ENCODE peak calls at places on chromosomes 3 and 15, in four cellular contexts. One of them, this sample, is unnamed.

GRCh38 chr3:143883151-143883550 is 34.9 kb upstream of the SLC9A9 start:
- DNase-seq in small intestine: no peak
- DNase-seq in OCI-LY7: no peak
- DNase-seq in uterus: no peak
- DNase-seq in this sample: no peak

GRCh38 chr3:152826476-152826875 is 8.5 kb upstream of the P2RY1 start:
- DNase-seq in small intestine: no peak
- DNase-seq in OCI-LY7: no peak
- DNase-seq in uterus: no peak
- DNase-seq in this sample: no peak

GRCh38 chr3:6532101-6532500 is 328.8 kb upstream of the GRM7 start:
- DNase-seq in small intestine: no peak
- DNase-seq in OCI-LY7: no peak
- DNase-seq in uterus: no peak
- DNase-seq in this sample: no peak

GRCh38 chr15:94230436-94230885 is 900 bp upstream of the MCTP2 start:
- DNase-seq in small intestine: no peak
- DNase-seq in OCI-LY7: no peak
- DNase-seq in uterus: no peak
- DNase-seq in this sample: no peak

GRCh38 chr15:44193651-44194396 is 1.2 kb downstream of the FRMD5 start:
- DNase-seq in small intestine: peak
- DNase-seq in OCI-LY7: no peak
- DNase-seq in uterus: no peak
- DNase-seq in this sample: no peak

GRCh38 chr3:39869890-39870289 is 60.5 kb downstream of the MYRIP start:
- DNase-seq in small intestine: no peak
- DNase-seq in OCI-LY7: no peak
- DNase-seq in uterus: no peak
- DNase-seq in this sample: no peak

GRCh38 chr3:64664397-64664796 is 23.4 kb downstream of the ADAMTS9 start:
- DNase-seq in small intestine: no peak
- DNase-seq in OCI-LY7: no peak
- DNase-seq in uterus: no peak
- DNase-seq in this sample: no peak

GRCh38 chr3:6985848-6986247 is 124.9 kb downstream of the GRM7 start:
- DNase-seq in small intestine: no peak
- DNase-seq in OCI-LY7: no peak
- DNase-seq in uterus: no peak
- DNase-seq in this sample: no peak

GRCh38 chr15:38217181-38217580 is 35.5 kb upstream of the SPRED1 start:
- DNase-seq in small intestine: no peak
- DNase-seq in OCI-LY7: peak
- DNase-seq in uterus: no peak
- DNase-seq in this sample: peak

GRCh38 chr15:67839358-67839928 is 402 bp downstream of the RNU6-1 start:
- DNase-seq in small intestine: peak
- DNase-seq in OCI-LY7: peak
- DNase-seq in uterus: no peak
- DNase-seq in this sample: peak

GRCh38 chr3:44467241-44467640 is 10.2 kb downstream of the ZNF445 start:
- DNase-seq in small intestine: no peak
- DNase-seq in OCI-LY7: no peak
- DNase-seq in uterus: no peak
- DNase-seq in this sample: no peak

GRCh38 chr3:136149569-136150136 is 46.5 kb downstream of the MSL2 start:
- DNase-seq in small intestine: no peak
- DNase-seq in OCI-LY7: no peak
- DNase-seq in uterus: no peak
- DNase-seq in this sample: no peak

GRCh38 chr3:149566296-149566945 is 91.4 kb downstream of the WWTR1 start:
- DNase-seq in small intestine: no peak
- DNase-seq in OCI-LY7: no peak
- DNase-seq in uterus: no peak
- DNase-seq in this sample: no peak

GRCh38 chr3:193872265-193872753 is 263.6 kb upstream of the HES1 start:
- DNase-seq in small intestine: peak
- DNase-seq in OCI-LY7: peak
- DNase-seq in uterus: no peak
- DNase-seq in this sample: no peak

GRCh38 chr3:147341727-147342126 is 64.6 kb downstream of the ZIC4 start:
- DNase-seq in small intestine: no peak
- DNase-seq in OCI-LY7: no peak
- DNase-seq in uterus: no peak
- DNase-seq in this sample: no peak

GRCh38 chr3:1235526-1236120 is 142.8 kb downstream of the CNTN6 start:
- DNase-seq in small intestine: no peak
- DNase-seq in OCI-LY7: no peak
- DNase-seq in uterus: no peak
- DNase-seq in this sample: no peak

GRCh38 chr15:81097893-81098280 is 36.2 kb upstream of the CFAP161 start:
- DNase-seq in small intestine: no peak
- DNase-seq in OCI-LY7: no peak
- DNase-seq in uterus: no peak
- DNase-seq in this sample: no peak

GRCh38 chr3:149442845-149443544 is 31.5 kb upstream of the TM4SF4 start:
- DNase-seq in small intestine: peak
- DNase-seq in OCI-LY7: no peak
- DNase-seq in uterus: no peak
- DNase-seq in this sample: no peak

GRCh38 chr15:49675051-49675450 is 54.2 kb downstream of the DTWD1 start:
- DNase-seq in small intestine: no peak
- DNase-seq in OCI-LY7: no peak
- DNase-seq in uterus: no peak
- DNase-seq in this sample: no peak

GRCh38 chr3:35486295-35486694 is 153.0 kb upstream of the ARPP21 start:
- DNase-seq in small intestine: no peak
- DNase-seq in OCI-LY7: no peak
- DNase-seq in uterus: no peak
- DNase-seq in this sample: no peak

GRCh38 chr3:194395767-194396527 is 3.1 kb downstream of the GP5 start:
- DNase-seq in small intestine: peak
- DNase-seq in OCI-LY7: no peak
- DNase-seq in uterus: peak
- DNase-seq in this sample: peak

GRCh38 chr3:46480481-46481195 is 15.9 kb upstream of the LTF start:
- DNase-seq in small intestine: no peak
- DNase-seq in OCI-LY7: no peak
- DNase-seq in uterus: no peak
- DNase-seq in this sample: no peak

GRCh38 chr3:197068077-197068476 is 38.5 kb upstream of the MELTF start:
- DNase-seq in small intestine: no peak
- DNase-seq in OCI-LY7: peak
- DNase-seq in uterus: no peak
- DNase-seq in this sample: no peak

GRCh38 chr3:71512000-71512399 is 71.5 kb downstream of the FOXP1 start:
- DNase-seq in small intestine: peak
- DNase-seq in OCI-LY7: peak
- DNase-seq in uterus: no peak
- DNase-seq in this sample: peak

GRCh38 chr3:71510485-71510884 is 73.0 kb downstream of the FOXP1 start:
- DNase-seq in small intestine: no peak
- DNase-seq in OCI-LY7: peak
- DNase-seq in uterus: no peak
- DNase-seq in this sample: no peak

GRCh38 chr3:71511446-71511845 is 72.1 kb downstream of the FOXP1 start:
- DNase-seq in small intestine: no peak
- DNase-seq in OCI-LY7: no peak
- DNase-seq in uterus: no peak
- DNase-seq in this sample: no peak

GRCh38 chr3:71512544-71512943 is 71.0 kb downstream of the FOXP1 start:
- DNase-seq in small intestine: no peak
- DNase-seq in OCI-LY7: no peak
- DNase-seq in uterus: no peak
- DNase-seq in this sample: no peak

GRCh38 chr3:71511037-71511436 is 72.5 kb downstream of the FOXP1 start:
- DNase-seq in small intestine: no peak
- DNase-seq in OCI-LY7: peak
- DNase-seq in uterus: no peak
- DNase-seq in this sample: no peak
- H3K4me3 ChIP-seq in small intestine: no peak
- H3K4me3 ChIP-seq in OCI-LY7: peak
- H3K4me3 ChIP-seq in uterus: no peak
- H3K4me3 ChIP-seq in this sample: no peak

GRCh38 chr3:89144080-89144479 is 36.7 kb downstream of the EPHA3 start:
- DNase-seq in small intestine: no peak
- DNase-seq in OCI-LY7: no peak
- DNase-seq in uterus: no peak
- DNase-seq in this sample: no peak
- H3K4me3 ChIP-seq in small intestine: no peak
- H3K4me3 ChIP-seq in OCI-LY7: no peak
- H3K4me3 ChIP-seq in uterus: no peak
- H3K4me3 ChIP-seq in this sample: no peak

DNA sequence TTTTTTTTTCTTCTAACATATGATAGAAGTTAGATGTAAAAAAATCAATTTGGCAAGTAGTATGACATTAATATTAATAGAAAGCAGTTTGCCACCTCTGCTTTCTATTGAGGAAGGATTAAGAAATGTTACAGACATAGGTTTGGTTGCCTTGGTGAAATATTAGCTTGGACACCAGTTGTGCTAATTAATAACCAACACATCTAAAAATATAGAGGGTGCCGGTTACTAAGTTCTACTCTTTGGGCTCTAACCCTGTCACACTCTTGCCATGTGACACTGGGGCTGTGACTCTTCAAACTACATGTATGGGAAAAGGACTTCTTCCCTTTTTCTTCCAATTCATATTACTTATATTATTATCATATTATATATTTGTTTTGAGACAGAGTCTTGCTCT is 64.4 kb downstream of the TRIM71 start:
- DNase-seq in small intestine: no peak
- DNase-seq in OCI-LY7: no peak
- DNase-seq in uterus: no peak
- DNase-seq in this sample: no peak
- H3K4me3 ChIP-seq in small intestine: no peak
- H3K4me3 ChIP-seq in OCI-LY7: no peak
- H3K4me3 ChIP-seq in uterus: no peak
- H3K4me3 ChIP-seq in this sample: no peak

DNA sequence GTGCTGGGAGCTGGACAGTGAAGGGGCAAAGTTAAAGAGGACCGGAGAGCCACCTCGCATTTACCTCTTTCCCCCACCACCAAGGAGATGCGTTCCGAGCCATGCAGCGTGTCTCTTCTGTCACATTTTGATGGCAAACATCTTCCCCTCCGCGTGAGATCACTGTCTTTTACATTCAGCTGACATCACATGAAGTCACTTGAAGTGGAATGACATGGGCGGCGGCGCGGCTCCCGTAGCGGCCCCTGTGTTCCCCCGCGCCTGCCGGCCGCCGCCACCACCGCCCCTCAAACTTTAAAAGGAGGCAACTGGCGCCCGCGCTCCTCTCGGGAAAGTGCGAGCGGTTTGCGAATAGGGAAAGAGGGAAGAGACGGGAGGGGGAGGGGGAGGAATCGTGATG is at the start of gene FEZF2:
- DNase-seq in small intestine: no peak
- DNase-seq in OCI-LY7: no peak
- DNase-seq in uterus: no peak
- DNase-seq in this sample: no peak
- H3K4me3 ChIP-seq in small intestine: no peak
- H3K4me3 ChIP-seq in OCI-LY7: no peak
- H3K4me3 ChIP-seq in uterus: no peak
- H3K4me3 ChIP-seq in this sample: no peak

GRCh38 chr3:160378331-160379109 is 20.5 kb downstream of the IFT80 start:
- DNase-seq in small intestine: no peak
- DNase-seq in OCI-LY7: no peak
- DNase-seq in uterus: no peak
- DNase-seq in this sample: no peak
- H3K4me3 ChIP-seq in small intestine: no peak
- H3K4me3 ChIP-seq in OCI-LY7: no peak
- H3K4me3 ChIP-seq in uterus: no peak
- H3K4me3 ChIP-seq in this sample: no peak